ENCODE peak calls at places on chromosomes 5 and 9, in eight cellular contexts. E is HL-60, A is PC-9, V is skeletal muscle cell, S is GM23248, K is GM10248, Q is astrocyte, W is mucosa of gallbladder. C is an unnamed sample.

GRCh38 chr5:68171101-68171558 is 44.4 kb upstream of the PIK3R1 start:
- DNase-seq in Q (peak), V (peak), E (no peak), W (peak), A (no peak), K (no peak), S (peak), C (no peak)

GRCh38 chr9:114995681-114996221 is 65.4 kb upstream of the TNFSF8 start:
- DNase-seq in S (no peak), V (no peak), K (no peak), E (peak), Q (no peak), W (no peak), A (no peak), C (peak)

GRCh38 chr9:98881356-98881755 is 62.4 kb upstream of the COL15A1 start:
- DNase-seq in E (no peak), W (no peak), Q (no peak), V (no peak), K (no peak), A (no peak), S (no peak), C (no peak)

GRCh38 chr9:129875181-129875611 is 39.9 kb downstream of the USP20 start:
- DNase-seq in V (no peak), W (no peak), S (no peak), A (no peak), E (no peak), K (no peak), Q (no peak), C (no peak)

GRCh38 chr9:128916204-128916603 is 4.6 kb upstream of the PHYHD1 start:
- DNase-seq in A (no peak), V (no peak), K (no peak), E (no peak), W (no peak), S (peak), Q (no peak), C (no peak)

GRCh38 chr9:133807037-133807436 is 68.9 kb upstream of the SARDH start:
- DNase-seq in S (no peak), A (no peak), Q (no peak), E (no peak), W (no peak), V (no peak), K (no peak), C (no peak)

GRCh38 chr9:20512106-20512505 is 110.2 kb downstream of the MLLT3 start:
- DNase-seq in E (no peak), V (peak), S (peak), K (no peak), A (peak), Q (peak), W (no peak), C (no peak)

GRCh38 chr5:123036391-123037103 is at the start of gene PPIC:
- DNase-seq in W (peak), K (peak), V (no peak), Q (peak), S (peak), A (peak), E (no peak), C (no peak)

GRCh38 chr9:71629816-71630215 is 138.5 kb downstream of the CEMIP2 start:
- DNase-seq in Q (no peak), V (no peak), W (no peak), A (no peak), S (no peak), K (no peak), E (no peak), C (no peak)

GRCh38 chr5:468401-468800 is 25.4 kb downstream of the EXOC3 start:
- DNase-seq in S (no peak), E (no peak), V (no peak), A (no peak), Q (no peak), K (no peak), W (no peak), C (no peak)

GRCh38 chr9:32502996-32503395 is 23.0 kb downstream of the RIGI start:
- DNase-seq in W (no peak), A (no peak), S (no peak), E (no peak), Q (no peak), K (no peak), V (no peak), C (no peak)

C was measured in SIG-M5.